ENCODE peak calls at places on chromosomes 5 and 9, in eight cellular contexts. O is T-helper 2 cell, M is heart right ventricle, I is mucosa of gallbladder, J is A549, C is HuH-7.5, Y is activated T-cell treated with anti-CD3 and anti-CD28 coated beads for 1 hour, Q is NCI-H1417 treated with DMSO at 0.1 percent for 48 hours. R is an unnamed sample.

GRCh38 chr5:106966686-106967315 is 703.9 kb downstream of the EFNA5 start:
- DNase-seq in O (no peak), M (no peak), I (no peak), J (no peak), C (no peak), Y (no peak), Q (no peak), R (no peak)

GRCh38 chr9:84782228-84782866 is 112.8 kb downstream of the NTRK2 start:
- DNase-seq in O (no peak), M (peak; percentile 13), I (no peak), J (no peak), C (no peak), Y (no peak), Q (no peak), R (no peak)

GRCh38 chr5:4097194-4097593 is 501.6 kb downstream of the IRX1 start:
- DNase-seq in O (no peak), M (no peak), I (no peak), J (no peak), C (no peak), Y (no peak), Q (no peak), R (no peak)

GRCh38 chr9:132046456-132046855 is 33.2 kb downstream of the MED27 start:
- DNase-seq in O (no peak), M (no peak), I (no peak), J (no peak), C (no peak), Y (no peak), Q (no peak), R (no peak)

GRCh38 chr5:112762113-112762810 is 24.6 kb downstream of the APC start:
- DNase-seq in O (no peak), M (no peak), I (no peak), J (peak; percentile 9), C (no peak), Y (no peak), Q (no peak), R (no peak)

GRCh38 chr9:120710110-120710981 is 3.9 kb downstream of the MEGF9 start:
- DNase-seq in O (no peak), M (no peak), I (no peak), J (peak; percentile 74), C (peak; percentile 42), Y (no peak), Q (no peak), R (no peak)

GRCh38 chr5:115355095-115355494 is 58.6 kb upstream of the CCDC112 start:
- DNase-seq in O (no peak), M (no peak), I (no peak), J (no peak), C (no peak), Y (no peak), Q (no peak), R (no peak)

GRCh38 chr5:23484094-23484493 is 23.3 kb upstream of the PRDM9 start:
- DNase-seq in O (no peak), M (no peak), I (no peak), J (peak; percentile 20), C (no peak), Y (no peak), Q (no peak), R (no peak)

GRCh38 chr5:109997191-109997590 is 307.5 kb downstream of the MAN2A1 start:
- DNase-seq in O (no peak), M (no peak), I (no peak), J (no peak), C (no peak), Y (no peak), Q (no peak), R (no peak)

GRCh38 chr9:133163559-133164208 is at the start of gene GBGT1:
- DNase-seq in O (no peak), M (peak; percentile 77), I (peak; percentile 64), J (no peak), C (no peak), Y (no peak), Q (no peak), R (peak; percentile 33)

R was measured in T-helper 17 cell.